ENCODE peak calls at places on chromosomes 11 and 22, in five cellular contexts. X, A, W, P and K are unnamed samples.

GRCh38 chr11:30012346-30012745 is 4.5 kb downstream of the KCNA4 start:
- DNase-seq in A (no peak), X (no peak), W (no peak), P (no peak), K (no peak)

GRCh38 chr22:28112548-28113043 is 193.5 kb upstream of the PITPNB start:
- DNase-seq in W (no peak), P (peak), A (no peak), X (peak), K (no peak)

GRCh38 chr11:63998558-63999348 is 12.5 kb downstream of the OTUB1 start:
- DNase-seq in W (no peak), X (no peak), A (no peak), P (peak), K (no peak)

GRCh38 chr11:118621071-118621815 is 13.8 kb downstream of the PHLDB1 start:
- DNase-seq in A (peak), X (peak), W (peak), P (no peak), K (no peak)

GRCh38 chr11:70233511-70233919 is 30.4 kb downstream of the FADD start:
- DNase-seq in W (no peak), X (peak), A (no peak), P (peak), K (no peak)

GRCh38 chr22:42769238-42769573 is 48.5 kb upstream of the A4GALT start:
- DNase-seq in X (no peak), P (no peak), W (no peak), A (no peak), K (no peak)

GRCh38 chr11:119863811-119864601 is 135.0 kb upstream of the NECTIN1 start:
- DNase-seq in P (no peak), A (no peak), X (no peak), W (no peak), K (no peak)

GRCh38 chr11:61654397-61654829 is 25.8 kb upstream of the DAGLA start:
- DNase-seq in P (no peak), A (no peak), W (no peak), X (no peak), K (no peak)

GRCh38 chr11:85748455-85748891 is 62.5 kb downstream of the SYTL2 start:
- DNase-seq in W (no peak), P (peak), X (no peak), A (no peak), K (no peak)

GRCh38 chr22:42500164-42500835 is 19.3 kb downstream of the RRP7A start:
- DNase-seq in A (peak), P (peak), X (peak), W (peak), K (peak)

GRCh38 chr11:62402226-62402625 is 16.6 kb upstream of the SCGB1A1 start:
- DNase-seq in X (peak), P (no peak), A (no peak), W (no peak), K (no peak)

GRCh38 chr22:37999640-38000272 is 15.4 kb upstream of the SOX10 start:
- DNase-seq in A (peak), P (no peak), W (no peak), X (peak), K (no peak)

GRCh38 chr11:65414776-65415498 is 7.7 kb upstream of the NEAT1 start:
- DNase-seq in W (no peak), A (no peak), X (peak), P (no peak), K (no peak)

GRCh38 chr11:78470861-78471442 is 53.3 kb upstream of the GAB2 start:
- DNase-seq in A (no peak), X (no peak), W (no peak), P (no peak), K (no peak)

GRCh38 chr11:67045314-67045713 is 11.3 kb upstream of the RHOD start:
- DNase-seq in W (no peak), P (peak), X (peak), A (no peak), K (no peak)

GRCh38 chr11:11841121-11841604 is 609 bp upstream of the USP47 start:
- DNase-seq in X (peak), W (no peak), A (peak), P (peak), K (no peak)